ENCODE peak calls at places on chromosomes 4 and X, in five cellular contexts. A, F, Y, B and G are unnamed samples.

GRCh38 chr4:151302432-151302831 is 23.0 kb downstream of the SH3D19 start:
- DNase-seq in Y (no peak), A (no peak), F (no peak), B (no peak), G (no peak)

GRCh38 chrX:22467571-22467970 is 194.9 kb downstream of the CBLL2 start:
- DNase-seq in A (no peak), B (no peak), Y (no peak), F (no peak), G (no peak)

GRCh38 chrX:103531002-103531401 is 11.7 kb upstream of the RAB40A start:
- DNase-seq in A (no peak), F (no peak), Y (no peak), B (no peak), G (no peak)

GRCh38 chrX:40098264-40099045 is 697 bp upstream of the BCOR start:
- DNase-seq in A (no peak), F (peak; percentile 77), B (peak; percentile 52), Y (no peak), G (peak; percentile 78)

GRCh38 chr4:78369691-78370090 is 181.9 kb upstream of the ANXA3 start:
- DNase-seq in F (no peak), Y (no peak), A (no peak), B (no peak), G (no peak)

GRCh38 chrX:94058728-94059382 is 384.8 kb downstream of the FAM133A start:
- DNase-seq in B (no peak), Y (no peak), A (no peak), F (peak; percentile 2), G (no peak)

GRCh38 chr4:185213341-185213740 is 3.9 kb downstream of the SNX25 start:
- DNase-seq in Y (no peak), F (no peak), A (no peak), B (no peak), G (no peak)

GRCh38 chr4:41060352-41061318 is 153.7 kb downstream of the APBB2 start:
- DNase-seq in A (no peak), Y (no peak), B (no peak), F (no peak), G (no peak)

GRCh38 chr4:140300271-140300970 is 73.0 kb upstream of the SCOC start:
- DNase-seq in F (no peak), B (peak; percentile 40), Y (no peak), A (peak; percentile 74), G (no peak)

GRCh38 chrX:8404443-8404842 is 60.2 kb upstream of the VCX3B start:
- DNase-seq in B (no peak), F (no peak), A (no peak), Y (no peak), G (no peak)

GRCh38 chr4:139619644-139620043 is 46.0 kb upstream of the MGST2 start:
- DNase-seq in B (no peak), F (peak; percentile 37), Y (no peak), A (no peak), G (no peak)

GRCh38 chr4:7186081-7186480 is 6.3 kb upstream of the SORCS2 start:
- DNase-seq in A (no peak), F (peak; percentile 17), B (no peak), Y (no peak), G (peak; percentile 8)

GRCh38 chr4:110484767-110485166 is 8.8 kb downstream of the ENPEP start:
- DNase-seq in F (no peak), A (no peak), B (no peak), Y (no peak), G (no peak)

GRCh38 chr4:148071009-148071408 is 339.1 kb downstream of the ARHGAP10 start:
- DNase-seq in A (no peak), B (no peak), Y (no peak), F (no peak), G (no peak)

GRCh38 chr4:151165205-151166000 is 66.0 kb downstream of the RPS3A start:
- DNase-seq in B (no peak), A (no peak), Y (no peak), F (no peak), G (no peak)

GRCh38 chrX:69029696-69030245 is 135.5 kb downstream of the PJA1 start:
- DNase-seq in Y (no peak), F (no peak), A (no peak), B (peak; percentile 38), G (no peak)

GRCh38 chr4:136742330-136742729 is 790.0 kb downstream of the PCDH18 start:
- DNase-seq in Y (no peak), F (no peak), A (no peak), B (no peak), G (no peak)

GRCh38 chrX:25144043-25144940 is 128.5 kb upstream of the ARX start:
- DNase-seq in A (peak; percentile 26), Y (no peak), B (peak; percentile 60), F (peak; percentile 58), G (peak; percentile 51)

GRCh38 chrX:39204945-39205344 is 403.7 kb downstream of the MID1IP1 start:
- DNase-seq in B (no peak), F (no peak), Y (no peak), A (no peak), G (no peak)

GRCh38 chr4:107877361-107877760 is 52.6 kb downstream of the SGMS2 start:
- DNase-seq in B (no peak), A (no peak), F (no peak), Y (no peak), G (no peak)

GRCh38 chr4:98614081-98614480 is 44.3 kb downstream of the TSPAN5 start:
- DNase-seq in A (no peak), Y (no peak), F (no peak), B (no peak), G (no peak)

GRCh38 chrX:8692886-8693285 is 39.1 kb downstream of the ANOS1 start:
- DNase-seq in B (no peak), Y (no peak), F (no peak), A (no peak), G (no peak)

GRCh38 chrX:34275710-34276109 is 143.6 kb upstream of the FAM47A start:
- DNase-seq in Y (no peak), A (no peak), B (no peak), F (no peak), G (no peak)

GRCh38 chrX:53584891-53585290 is 101.6 kb downstream of the HUWE1 start:
- DNase-seq in F (no peak), B (no peak), A (no peak), Y (no peak), G (no peak)

GRCh38 chr4:103021120-103021519 is 1.6 kb upstream of the SLC9B1 start:
- DNase-seq in Y (no peak), F (no peak), A (no peak), B (no peak), G (no peak)

GRCh38 chr4:103019319-103020124 is at the start of gene SLC9B1:
- DNase-seq in F (peak; percentile 97), A (peak; percentile 91), B (peak; percentile 96), Y (peak; percentile 56), G (peak; percentile 46)

GRCh38 chr4:103018391-103019318 is 850 bp downstream of the SLC9B1 start:
- DNase-seq in F (peak; percentile 40), Y (no peak), A (peak; percentile 26), B (no peak), G (peak; percentile 60)
- TF ChIP-seq JUND in F (no peak), Y (no peak), A (no peak), B (no peak), G (no peak)

GRCh38 chrX:16589826-16590225 is 60.1 kb upstream of the S100G start:
- DNase-seq in Y (no peak), B (no peak), A (no peak), F (no peak), G (no peak)

GRCh38 chrX:16592194-16592770 is 57.7 kb upstream of the S100G start:
- DNase-seq in B (no peak), A (no peak), F (no peak), Y (no peak), G (peak; percentile 70)

GRCh38 chrX:16586371-16587112 is 63.4 kb upstream of the S100G start:
- DNase-seq in Y (no peak), A (no peak), F (peak; percentile 15), B (no peak), G (no peak)

GRCh38 chrX:16587776-16588175 is 62.2 kb upstream of the S100G start:
- DNase-seq in F (no peak), Y (no peak), A (no peak), B (no peak), G (no peak)

DNA sequence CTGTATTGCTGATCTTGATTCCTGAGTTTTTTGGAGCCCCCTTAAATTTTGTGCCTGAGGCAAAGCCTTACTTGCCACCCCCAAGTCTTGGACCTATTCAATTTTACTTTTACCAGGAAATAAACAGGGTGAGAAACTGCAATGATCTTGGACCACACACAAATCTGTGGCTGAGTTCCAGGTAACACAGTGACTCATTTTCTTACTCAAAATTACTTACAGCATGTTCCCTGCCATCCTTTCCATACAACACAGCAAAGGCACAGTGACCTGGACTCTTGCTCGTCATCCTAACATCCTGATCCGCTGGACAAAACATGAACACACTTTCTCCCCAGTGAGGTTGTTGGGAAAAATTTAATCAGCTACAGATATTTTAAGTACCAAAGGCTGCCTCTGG is 60.7 kb upstream of the S100G start:
- DNase-seq in Y (no peak), F (no peak), B (no peak), A (no peak), G (peak; percentile 80)
- TF ChIP-seq JUND in Y (no peak), F (no peak), B (no peak), A (no peak), G (no peak)

GRCh38 chr4:158253350-158253980 is 43.2 kb downstream of the TMEM144 start:
- DNase-seq in Y (no peak), F (peak; percentile 69), A (peak; percentile 27), B (no peak), G (peak; percentile 66)
- TF ChIP-seq JUND in Y (no peak), F (no peak), A (no peak), B (no peak), G (no peak)

GRCh38 chr4:37451646-37452045 is 207.1 kb downstream of the NWD2 start:
- DNase-seq in A (no peak), Y (no peak), B (no peak), F (no peak), G (no peak)
- TF ChIP-seq JUND in A (no peak), Y (no peak), B (no peak), F (no peak), G (no peak)

DNA sequence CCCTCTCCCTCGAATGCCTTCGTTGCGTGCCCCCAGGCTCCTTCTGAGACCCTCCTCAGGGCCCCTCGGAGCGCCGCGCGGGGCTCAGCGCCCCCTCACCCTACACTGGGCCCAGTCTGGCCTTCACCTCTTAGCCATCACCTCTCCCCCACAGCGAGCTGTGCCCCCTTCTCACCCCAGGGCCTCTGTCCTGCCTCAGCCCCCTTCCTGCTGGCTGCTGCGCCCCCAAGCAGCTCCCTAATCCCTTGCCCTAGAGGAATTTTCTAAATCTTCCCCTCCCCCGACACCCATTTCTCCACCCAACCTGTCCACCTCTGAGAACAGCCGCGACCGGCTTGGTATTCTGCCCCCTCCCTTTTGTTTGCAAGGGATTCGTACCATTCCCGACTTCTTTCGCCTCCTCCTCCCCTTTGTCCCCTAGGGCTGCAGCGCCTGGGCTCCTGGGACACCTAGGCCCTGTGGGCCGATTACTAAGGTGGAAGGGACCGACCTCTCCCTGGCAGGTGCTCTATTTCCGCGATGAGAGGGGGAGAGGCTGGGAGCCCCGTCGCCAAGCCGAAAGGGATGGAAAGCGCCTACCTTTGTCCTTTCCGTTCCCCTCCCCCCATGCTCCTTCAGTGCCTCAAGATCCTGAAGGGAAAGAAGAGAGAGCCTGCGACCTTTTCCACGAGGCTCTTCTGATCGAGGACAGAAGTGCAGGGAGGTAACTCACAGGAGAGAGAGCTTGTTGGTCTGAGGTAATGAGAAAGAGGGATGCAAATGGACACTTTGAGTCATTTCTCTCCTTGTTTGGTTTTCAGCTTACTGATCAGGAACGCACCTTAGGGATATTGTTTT is 10.9 kb downstream of the DLG3 start:
- DNase-seq in B (peak; percentile 47), A (no peak), Y (no peak), F (no peak), G (peak; percentile 63)
- TF ChIP-seq JUND in B (no peak), A (no peak), Y (no peak), F (no peak), G (no peak)

GRCh38 chrX:35382966-35383365 is 415.2 kb upstream of the MAGEB16 start:
- DNase-seq in B (no peak), A (no peak), F (no peak), Y (no peak), G (no peak)
- TF ChIP-seq JUND in B (no peak), A (no peak), F (no peak), Y (no peak), G (no peak)